ENCODE peak calls at places on chromosomes 11 and 22, in five cellular contexts. I, O, E, W and R are unnamed samples.

GRCh38 chr11:130146797-130147196 is 12.8 kb upstream of the ST14 start:
- DNase-seq in I (no peak), O (peak), E (peak), W (no peak), R (no peak)

GRCh38 chr22:29753808-29754657 is 12.8 kb downstream of the ZMAT5 start:
- DNase-seq in I (no peak), O (no peak), E (no peak), W (no peak), R (no peak)

GRCh38 chr11:117547911-117548310 is 220.3 kb downstream of the CEP164 start:
- DNase-seq in I (no peak), O (no peak), E (no peak), W (no peak), R (no peak)

GRCh38 chr11:64856382-64857227 is 12.2 kb upstream of the CDC42BPG start:
- DNase-seq in I (peak), O (peak), E (peak), W (peak), R (peak)

GRCh38 chr11:102664001-102664752 is 39.0 kb upstream of the MMP20 start:
- DNase-seq in I (no peak), O (no peak), E (no peak), W (peak), R (no peak)

GRCh38 chr11:118699508-118700220 is 20.2 kb upstream of the TREH start:
- DNase-seq in I (no peak), O (peak), E (no peak), W (no peak), R (no peak)

GRCh38 chr11:61254403-61255025 is 13.5 kb downstream of the PGA5 start:
- DNase-seq in I (peak), O (peak), E (no peak), W (peak), R (peak)

GRCh38 chr22:36303115-36303467 is 50.2 kb downstream of the APOL1 start:
- DNase-seq in I (no peak), O (no peak), E (no peak), W (no peak), R (no peak)

GRCh38 chr11:11965192-11965591 is 43.2 kb downstream of the DKK3 start:
- DNase-seq in I (no peak), O (no peak), E (no peak), W (no peak), R (no peak)

GRCh38 chr11:84886344-84886743 is 740.8 kb downstream of the DLG2 start:
- DNase-seq in I (no peak), O (no peak), E (no peak), W (no peak), R (no peak)

GRCh38 chr11:86210898-86211297 is 33.7 kb upstream of the EED start:
- DNase-seq in I (no peak), O (no peak), E (no peak), W (no peak), R (no peak)

GRCh38 chr11:61361237-61361636 is 445 bp downstream of the CYB561A3 start:
- DNase-seq in I (no peak), O (no peak), E (no peak), W (no peak), R (no peak)

GRCh38 chr11:85821636-85822035 is 10.7 kb upstream of the SYTL2 start:
- DNase-seq in I (peak), O (peak), E (no peak), W (no peak), R (peak)

DNA sequence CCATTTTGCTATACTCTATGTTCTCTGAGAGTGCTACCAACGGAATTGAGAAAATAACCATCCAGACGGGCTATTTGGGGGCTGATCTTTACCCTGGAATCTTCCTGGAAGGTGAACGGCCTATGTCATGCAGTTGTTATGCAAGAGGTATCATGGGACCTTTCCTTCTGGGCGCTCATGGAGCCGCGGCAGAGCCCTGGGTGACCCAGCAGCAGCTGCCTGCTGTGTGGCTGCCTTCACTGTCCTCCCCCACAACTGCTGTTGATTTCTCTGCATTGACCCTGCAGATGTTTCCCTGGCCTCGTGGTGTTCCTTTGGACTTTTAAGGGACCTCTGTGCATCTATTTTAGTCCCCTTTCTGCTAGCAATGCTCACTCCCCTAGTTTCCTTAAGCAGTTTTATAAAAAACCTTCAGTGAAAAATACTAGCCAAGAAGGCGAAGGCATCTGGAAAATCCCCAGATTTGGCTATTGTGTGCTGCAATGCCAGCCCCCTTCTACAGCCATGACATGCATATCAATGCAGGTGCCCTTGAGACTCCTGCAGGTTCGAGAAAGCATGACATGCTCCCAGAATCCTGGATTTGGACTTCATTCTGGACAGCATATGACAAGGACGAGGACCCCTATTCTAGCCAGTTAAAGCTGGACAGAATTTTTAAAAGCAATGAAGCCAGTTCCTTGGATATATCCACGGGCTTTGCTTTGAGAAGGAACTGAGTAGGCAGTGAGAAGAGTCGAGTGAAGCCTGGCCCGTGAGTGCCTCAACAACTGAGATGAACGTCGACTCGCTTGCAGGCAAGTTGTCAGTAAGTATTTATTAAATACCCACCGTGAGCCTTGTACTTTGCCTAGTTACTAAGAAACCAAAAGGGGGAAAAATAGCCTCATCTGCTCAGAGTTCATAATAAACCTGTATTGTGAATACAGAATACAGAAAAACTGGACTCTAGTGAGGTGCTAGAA is at the start of gene SLC25A18:
- DNase-seq in I (no peak), O (no peak), E (peak), W (no peak), R (no peak)
- TF ChIP-seq CTCF in I (no peak), O (no peak), E (no peak), W (peak), R (no peak)

DNA sequence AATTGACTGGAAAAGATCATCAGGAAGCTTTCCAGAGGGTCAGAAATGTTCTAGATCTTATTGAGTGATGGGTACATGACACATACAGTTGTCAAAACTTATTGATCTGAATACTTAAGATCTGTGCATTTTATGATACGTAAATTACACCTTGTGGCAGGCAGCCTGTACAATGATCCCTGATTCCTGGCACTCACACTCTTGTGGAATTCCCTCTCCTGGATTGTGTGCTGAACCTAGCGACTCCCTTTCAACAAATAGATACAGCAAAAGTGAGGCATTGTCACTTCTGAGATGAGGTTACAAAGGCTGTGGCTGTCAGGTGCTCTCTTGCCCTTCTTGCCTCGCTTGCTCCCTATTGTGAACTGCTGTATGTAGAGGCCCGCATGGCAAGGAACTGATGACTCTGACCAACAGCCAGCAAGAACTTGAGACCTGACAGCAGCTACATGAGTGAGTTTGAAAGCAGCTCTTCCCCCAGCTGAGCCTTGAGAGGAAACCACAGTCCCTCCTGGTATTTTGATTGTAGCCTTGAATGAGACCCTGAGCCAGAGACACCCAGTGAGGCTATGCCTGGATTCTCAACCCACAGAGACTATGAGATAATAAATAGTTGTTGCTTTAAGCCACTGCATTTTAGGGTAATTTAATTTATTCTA is 60.7 kb upstream of the IZUMO1R start:
- DNase-seq in I (no peak), O (no peak), E (no peak), W (no peak), R (no peak)
- TF ChIP-seq CTCF in I (no peak), O (no peak), E (no peak), W (no peak), R (no peak)

DNA sequence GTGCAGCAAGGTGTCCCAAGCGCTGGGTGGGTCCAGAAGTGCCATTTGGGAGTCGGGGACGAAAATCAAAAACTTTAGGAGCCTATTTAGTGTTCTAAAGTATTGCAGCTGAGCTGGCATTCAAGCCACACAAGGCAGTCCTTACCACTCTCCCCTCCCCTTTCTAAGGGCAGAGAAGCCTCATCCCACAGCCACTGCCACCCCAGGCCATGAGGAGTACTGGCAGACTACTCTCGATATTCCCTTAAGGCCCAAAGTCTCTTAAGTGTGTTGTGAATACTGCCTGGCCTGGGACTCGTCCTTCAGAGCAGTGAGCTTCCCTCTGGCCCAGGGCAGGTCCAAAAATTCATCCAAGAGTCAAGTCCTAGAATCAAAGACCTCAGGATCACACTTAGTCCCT is 7.8 kb downstream of the FANCF start:
- DNase-seq in I (no peak), O (no peak), E (no peak), W (no peak), R (no peak)
- TF ChIP-seq CTCF in I (no peak), O (no peak), E (no peak), W (no peak), R (no peak)

DNA sequence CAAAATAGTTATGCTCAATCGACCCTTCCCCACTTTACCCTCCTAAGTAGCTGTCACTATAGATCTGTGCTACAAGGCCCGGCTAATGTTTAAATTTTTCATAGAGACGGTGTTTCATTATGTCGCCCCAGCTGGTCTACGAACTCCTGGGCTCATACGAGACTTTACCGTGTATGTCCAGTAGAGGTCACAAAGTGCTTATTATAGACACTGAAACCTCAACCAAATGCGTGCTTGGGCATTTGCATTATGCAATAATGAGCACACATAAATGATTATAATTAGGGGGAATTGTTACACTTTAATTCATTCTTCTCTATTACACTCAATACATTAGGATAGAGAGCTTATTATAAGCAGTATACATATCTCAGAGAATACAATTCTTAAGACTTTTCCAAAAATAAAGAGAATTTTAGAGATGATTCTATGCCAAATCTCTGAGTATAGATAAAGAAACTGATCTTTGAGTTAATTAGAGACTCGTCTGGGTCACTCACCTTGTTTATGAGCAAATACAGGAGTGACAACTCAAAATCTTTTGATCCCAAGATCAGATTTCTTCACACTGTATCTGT is 12.5 kb upstream of the MRPL16 start:
- DNase-seq in I (peak), O (peak), E (no peak), W (peak), R (peak)
- TF ChIP-seq CTCF in I (peak), O (peak), E (peak), W (peak), R (peak)

GRCh38 chr11:19164230-19164855 is 37.4 kb downstream of the CSRP3 start:
- DNase-seq in I (no peak), O (no peak), E (no peak), W (no peak), R (no peak)
- TF ChIP-seq CTCF in I (no peak), O (no peak), E (no peak), W (no peak), R (no peak)